ENCODE peak calls at places on chromosomes 6 and 20, in nine cellular contexts. One of them, this sample, is unnamed.

GRCh38 chr6:139903411-139904157 is 529.1 kb upstream of the CITED2 start:
- DNase-seq in brain microvascular endothelial cell: no peak
- DNase-seq in CD8-positive, alpha-beta T cell: no peak
- DNase-seq in fibroblast of the aortic adventitia: no peak
- DNase-seq in neural progenitor cell: no peak
- DNase-seq in mesothelial cell of epicardium: no peak
- DNase-seq in mucosa of descending colon: peak; percentile 69
- DNase-seq in HCT116: no peak
- DNase-seq in neural crest cell: no peak
- DNase-seq in this sample: no peak

GRCh38 chr6:106145741-106146227 is 59.6 kb downstream of the PRDM1 start:
- DNase-seq in brain microvascular endothelial cell: peak; percentile 11
- DNase-seq in CD8-positive, alpha-beta T cell: no peak
- DNase-seq in fibroblast of the aortic adventitia: no peak
- DNase-seq in neural progenitor cell: peak; percentile 27
- DNase-seq in mesothelial cell of epicardium: no peak
- DNase-seq in mucosa of descending colon: no peak
- DNase-seq in HCT116: no peak
- DNase-seq in neural crest cell: no peak
- DNase-seq in this sample: no peak

GRCh38 chr20:47252879-47253307 is 103.6 kb downstream of the ZMYND8 start:
- DNase-seq in brain microvascular endothelial cell: no peak
- DNase-seq in CD8-positive, alpha-beta T cell: no peak
- DNase-seq in fibroblast of the aortic adventitia: no peak
- DNase-seq in neural progenitor cell: no peak
- DNase-seq in mesothelial cell of epicardium: no peak
- DNase-seq in mucosa of descending colon: no peak
- DNase-seq in HCT116: no peak
- DNase-seq in neural crest cell: no peak
- DNase-seq in this sample: no peak

GRCh38 chr20:631091-631490 is 21.0 kb upstream of the TCF15 start:
- DNase-seq in brain microvascular endothelial cell: peak; percentile 26
- DNase-seq in CD8-positive, alpha-beta T cell: no peak
- DNase-seq in fibroblast of the aortic adventitia: no peak
- DNase-seq in neural progenitor cell: no peak
- DNase-seq in mesothelial cell of epicardium: no peak
- DNase-seq in mucosa of descending colon: no peak
- DNase-seq in HCT116: no peak
- DNase-seq in neural crest cell: no peak
- DNase-seq in this sample: no peak

GRCh38 chr6:14930366-14930989 is 315.4 kb upstream of the JARID2 start:
- DNase-seq in brain microvascular endothelial cell: no peak
- DNase-seq in CD8-positive, alpha-beta T cell: no peak
- DNase-seq in fibroblast of the aortic adventitia: no peak
- DNase-seq in neural progenitor cell: no peak
- DNase-seq in mesothelial cell of epicardium: no peak
- DNase-seq in mucosa of descending colon: peak; percentile 59
- DNase-seq in HCT116: no peak
- DNase-seq in neural crest cell: no peak
- DNase-seq in this sample: no peak

GRCh38 chr20:36745234-36745926 is 510 bp downstream of the NDRG3 start:
- DNase-seq in brain microvascular endothelial cell: peak; percentile 0
- DNase-seq in CD8-positive, alpha-beta T cell: no peak
- DNase-seq in fibroblast of the aortic adventitia: peak; percentile 22
- DNase-seq in neural progenitor cell: peak; percentile 26
- DNase-seq in mesothelial cell of epicardium: peak; percentile 40
- DNase-seq in mucosa of descending colon: peak; percentile 40
- DNase-seq in HCT116: no peak
- DNase-seq in neural crest cell: no peak
- DNase-seq in this sample: no peak

GRCh38 chr20:44888226-44889103 is 3.0 kb downstream of the YWHAB start:
- DNase-seq in brain microvascular endothelial cell: no peak
- DNase-seq in CD8-positive, alpha-beta T cell: no peak
- DNase-seq in fibroblast of the aortic adventitia: peak; percentile 28
- DNase-seq in neural progenitor cell: no peak
- DNase-seq in mesothelial cell of epicardium: no peak
- DNase-seq in mucosa of descending colon: no peak
- DNase-seq in HCT116: no peak
- DNase-seq in neural crest cell: no peak
- DNase-seq in this sample: no peak

GRCh38 chr20:53643031-53643832 is 49.6 kb upstream of the ZNF217 start:
- DNase-seq in brain microvascular endothelial cell: peak; percentile 77
- DNase-seq in CD8-positive, alpha-beta T cell: peak; percentile 71
- DNase-seq in fibroblast of the aortic adventitia: peak; percentile 83
- DNase-seq in neural progenitor cell: no peak
- DNase-seq in mesothelial cell of epicardium: no peak
- DNase-seq in mucosa of descending colon: peak; percentile 74
- DNase-seq in HCT116: peak; percentile 57
- DNase-seq in neural crest cell: no peak
- DNase-seq in this sample: no peak

GRCh38 chr20:19757487-19757972 is 528 bp upstream of the RIN2 start:
- DNase-seq in brain microvascular endothelial cell: peak; percentile 59
- DNase-seq in CD8-positive, alpha-beta T cell: no peak
- DNase-seq in fibroblast of the aortic adventitia: peak; percentile 79
- DNase-seq in neural progenitor cell: peak; percentile 86
- DNase-seq in mesothelial cell of epicardium: peak; percentile 75
- DNase-seq in mucosa of descending colon: peak; percentile 80
- DNase-seq in HCT116: no peak
- DNase-seq in neural crest cell: peak; percentile 57
- DNase-seq in this sample: peak; percentile 33

GRCh38 chr20:48621256-48622078 is 206.3 kb downstream of the PREX1 start:
- DNase-seq in brain microvascular endothelial cell: peak; percentile 28
- DNase-seq in CD8-positive, alpha-beta T cell: no peak
- DNase-seq in fibroblast of the aortic adventitia: peak; percentile 19
- DNase-seq in neural progenitor cell: no peak
- DNase-seq in mesothelial cell of epicardium: no peak
- DNase-seq in mucosa of descending colon: peak; percentile 38
- DNase-seq in HCT116: no peak
- DNase-seq in neural crest cell: no peak
- DNase-seq in this sample: no peak

GRCh38 chr20:53782612-53783246 is 189.1 kb upstream of the ZNF217 start:
- DNase-seq in brain microvascular endothelial cell: no peak
- DNase-seq in CD8-positive, alpha-beta T cell: no peak
- DNase-seq in fibroblast of the aortic adventitia: no peak
- DNase-seq in neural progenitor cell: no peak
- DNase-seq in mesothelial cell of epicardium: no peak
- DNase-seq in mucosa of descending colon: no peak
- DNase-seq in HCT116: no peak
- DNase-seq in neural crest cell: no peak
- DNase-seq in this sample: no peak

GRCh38 chr20:1748777-1749176 is 91.2 kb upstream of the SIRPG start:
- DNase-seq in brain microvascular endothelial cell: no peak
- DNase-seq in CD8-positive, alpha-beta T cell: no peak
- DNase-seq in fibroblast of the aortic adventitia: no peak
- DNase-seq in neural progenitor cell: no peak
- DNase-seq in mesothelial cell of epicardium: no peak
- DNase-seq in mucosa of descending colon: no peak
- DNase-seq in HCT116: no peak
- DNase-seq in neural crest cell: no peak
- DNase-seq in this sample: no peak

GRCh38 chr20:41887500-41887899 is 269.3 kb upstream of the CHD6 start:
- DNase-seq in brain microvascular endothelial cell: no peak
- DNase-seq in CD8-positive, alpha-beta T cell: no peak
- DNase-seq in fibroblast of the aortic adventitia: no peak
- DNase-seq in neural progenitor cell: no peak
- DNase-seq in mesothelial cell of epicardium: no peak
- DNase-seq in mucosa of descending colon: no peak
- DNase-seq in HCT116: no peak
- DNase-seq in neural crest cell: no peak
- DNase-seq in this sample: no peak

GRCh38 chr6:159852877-159853276 is 37.9 kb upstream of the MAS1 start:
- DNase-seq in brain microvascular endothelial cell: no peak
- DNase-seq in CD8-positive, alpha-beta T cell: no peak
- DNase-seq in fibroblast of the aortic adventitia: peak; percentile 39
- DNase-seq in neural progenitor cell: no peak
- DNase-seq in mesothelial cell of epicardium: no peak
- DNase-seq in mucosa of descending colon: peak; percentile 22
- DNase-seq in HCT116: no peak
- DNase-seq in neural crest cell: no peak
- DNase-seq in this sample: no peak

GRCh38 chr6:93644611-93645010 is 225.3 kb upstream of the EPHA7 start:
- DNase-seq in brain microvascular endothelial cell: no peak
- DNase-seq in CD8-positive, alpha-beta T cell: no peak
- DNase-seq in fibroblast of the aortic adventitia: no peak
- DNase-seq in neural progenitor cell: no peak
- DNase-seq in mesothelial cell of epicardium: no peak
- DNase-seq in mucosa of descending colon: peak; percentile 53
- DNase-seq in HCT116: no peak
- DNase-seq in neural crest cell: no peak
- DNase-seq in this sample: no peak

GRCh38 chr6:69958978-69959377 is 92.6 kb downstream of the COL19A1 start:
- DNase-seq in brain microvascular endothelial cell: no peak
- DNase-seq in CD8-positive, alpha-beta T cell: no peak
- DNase-seq in fibroblast of the aortic adventitia: no peak
- DNase-seq in neural progenitor cell: no peak
- DNase-seq in mesothelial cell of epicardium: no peak
- DNase-seq in mucosa of descending colon: no peak
- DNase-seq in HCT116: no peak
- DNase-seq in neural crest cell: no peak
- DNase-seq in this sample: no peak

GRCh38 chr20:59817406-59817805 is 116.0 kb downstream of the SYCP2 start:
- DNase-seq in brain microvascular endothelial cell: no peak
- DNase-seq in CD8-positive, alpha-beta T cell: no peak
- DNase-seq in fibroblast of the aortic adventitia: no peak
- DNase-seq in neural progenitor cell: no peak
- DNase-seq in mesothelial cell of epicardium: peak; percentile 7
- DNase-seq in mucosa of descending colon: no peak
- DNase-seq in HCT116: no peak
- DNase-seq in neural crest cell: no peak
- DNase-seq in this sample: no peak

GRCh38 chr6:128406453-128406852 is 113.9 kb downstream of the PTPRK start:
- DNase-seq in brain microvascular endothelial cell: no peak
- DNase-seq in CD8-positive, alpha-beta T cell: no peak
- DNase-seq in fibroblast of the aortic adventitia: no peak
- DNase-seq in neural progenitor cell: no peak
- DNase-seq in mesothelial cell of epicardium: no peak
- DNase-seq in mucosa of descending colon: peak; percentile 14
- DNase-seq in HCT116: no peak
- DNase-seq in neural crest cell: no peak
- DNase-seq in this sample: no peak

GRCh38 chr20:14335122-14335521 is 2.3 kb downstream of the FLRT3 start:
- DNase-seq in brain microvascular endothelial cell: no peak
- DNase-seq in CD8-positive, alpha-beta T cell: no peak
- DNase-seq in fibroblast of the aortic adventitia: no peak
- DNase-seq in neural progenitor cell: no peak
- DNase-seq in mesothelial cell of epicardium: no peak
- DNase-seq in mucosa of descending colon: no peak
- DNase-seq in HCT116: no peak
- DNase-seq in neural crest cell: no peak
- DNase-seq in this sample: no peak

GRCh38 chr6:44000164-44000842 is 126.9 kb downstream of the MRPL14 start:
- DNase-seq in brain microvascular endothelial cell: no peak
- DNase-seq in CD8-positive, alpha-beta T cell: no peak
- DNase-seq in fibroblast of the aortic adventitia: no peak
- DNase-seq in neural progenitor cell: no peak
- DNase-seq in mesothelial cell of epicardium: no peak
- DNase-seq in mucosa of descending colon: peak; percentile 81
- DNase-seq in HCT116: peak; percentile 65
- DNase-seq in neural crest cell: no peak
- DNase-seq in this sample: no peak

GRCh38 chr6:25318589-25318988 is 39.4 kb downstream of the CARMIL1 start:
- DNase-seq in brain microvascular endothelial cell: no peak
- DNase-seq in CD8-positive, alpha-beta T cell: no peak
- DNase-seq in fibroblast of the aortic adventitia: no peak
- DNase-seq in neural progenitor cell: no peak
- DNase-seq in mesothelial cell of epicardium: no peak
- DNase-seq in mucosa of descending colon: no peak
- DNase-seq in HCT116: no peak
- DNase-seq in neural crest cell: no peak
- DNase-seq in this sample: no peak

GRCh38 chr6:56101141-56101553 is 146.2 kb downstream of the COL21A1 start:
- DNase-seq in brain microvascular endothelial cell: peak; percentile 93
- DNase-seq in CD8-positive, alpha-beta T cell: no peak
- DNase-seq in fibroblast of the aortic adventitia: peak; percentile 97
- DNase-seq in neural progenitor cell: no peak
- DNase-seq in mesothelial cell of epicardium: no peak
- DNase-seq in mucosa of descending colon: no peak
- DNase-seq in HCT116: peak; percentile 41
- DNase-seq in neural crest cell: no peak
- DNase-seq in this sample: no peak

GRCh38 chr6:128569737-128570438 is 49.5 kb upstream of the PTPRK start:
- DNase-seq in brain microvascular endothelial cell: peak; percentile 69
- DNase-seq in CD8-positive, alpha-beta T cell: no peak
- DNase-seq in fibroblast of the aortic adventitia: peak; percentile 90
- DNase-seq in neural progenitor cell: peak; percentile 12
- DNase-seq in mesothelial cell of epicardium: no peak
- DNase-seq in mucosa of descending colon: no peak
- DNase-seq in HCT116: peak; percentile 54
- DNase-seq in neural crest cell: no peak
- DNase-seq in this sample: no peak

GRCh38 chr6:30344868-30345671 is at the start of gene RPP21:
- DNase-seq in brain microvascular endothelial cell: peak; percentile 72
- DNase-seq in CD8-positive, alpha-beta T cell: peak; percentile 90
- DNase-seq in fibroblast of the aortic adventitia: peak; percentile 66
- DNase-seq in neural progenitor cell: peak; percentile 89
- DNase-seq in mesothelial cell of epicardium: peak; percentile 90
- DNase-seq in mucosa of descending colon: peak; percentile 91
- DNase-seq in HCT116: peak; percentile 52
- DNase-seq in neural crest cell: peak; percentile 74
- DNase-seq in this sample: peak; percentile 50
- TF ChIP-seq CTCF in brain microvascular endothelial cell: no peak
- TF ChIP-seq CTCF in CD8-positive, alpha-beta T cell: no peak
- TF ChIP-seq CTCF in fibroblast of the aortic adventitia: no peak
- TF ChIP-seq CTCF in neural progenitor cell: no peak
- TF ChIP-seq CTCF in mesothelial cell of epicardium: no peak
- TF ChIP-seq CTCF in mucosa of descending colon: no peak
- TF ChIP-seq CTCF in HCT116: no peak
- TF ChIP-seq CTCF in neural crest cell: no peak
- TF ChIP-seq CTCF in this sample: no peak

GRCh38 chr20:61724376-61724775 is 341.3 kb downstream of the TAF4 start:
- DNase-seq in brain microvascular endothelial cell: no peak
- DNase-seq in CD8-positive, alpha-beta T cell: no peak
- DNase-seq in fibroblast of the aortic adventitia: no peak
- DNase-seq in neural progenitor cell: peak; percentile 48
- DNase-seq in mesothelial cell of epicardium: no peak
- DNase-seq in mucosa of descending colon: no peak
- DNase-seq in HCT116: no peak
- DNase-seq in neural crest cell: no peak
- DNase-seq in this sample: no peak
- TF ChIP-seq CTCF in brain microvascular endothelial cell: peak; percentile 49
- TF ChIP-seq CTCF in CD8-positive, alpha-beta T cell: no peak
- TF ChIP-seq CTCF in fibroblast of the aortic adventitia: no peak
- TF ChIP-seq CTCF in neural progenitor cell: peak; percentile 62
- TF ChIP-seq CTCF in mesothelial cell of epicardium: no peak
- TF ChIP-seq CTCF in mucosa of descending colon: no peak
- TF ChIP-seq CTCF in HCT116: peak; percentile 53
- TF ChIP-seq CTCF in neural crest cell: peak; percentile 51
- TF ChIP-seq CTCF in this sample: no peak

GRCh38 chr6:3808759-3809514 is 40.2 kb upstream of the FAM50B start:
- DNase-seq in brain microvascular endothelial cell: peak; percentile 88
- DNase-seq in CD8-positive, alpha-beta T cell: no peak
- DNase-seq in fibroblast of the aortic adventitia: peak; percentile 94
- DNase-seq in neural progenitor cell: no peak
- DNase-seq in mesothelial cell of epicardium: no peak
- DNase-seq in mucosa of descending colon: no peak
- DNase-seq in HCT116: peak; percentile 66
- DNase-seq in neural crest cell: no peak
- DNase-seq in this sample: no peak
- TF ChIP-seq CTCF in brain microvascular endothelial cell: peak; percentile 41
- TF ChIP-seq CTCF in CD8-positive, alpha-beta T cell: no peak
- TF ChIP-seq CTCF in fibroblast of the aortic adventitia: peak; percentile 22
- TF ChIP-seq CTCF in neural progenitor cell: no peak
- TF ChIP-seq CTCF in mesothelial cell of epicardium: no peak
- TF ChIP-seq CTCF in mucosa of descending colon: no peak
- TF ChIP-seq CTCF in HCT116: peak; percentile 23
- TF ChIP-seq CTCF in neural crest cell: no peak
- TF ChIP-seq CTCF in this sample: no peak

GRCh38 chr6:116100419-116101297 is at the start of gene NT5DC1:
- DNase-seq in brain microvascular endothelial cell: peak; percentile 60
- DNase-seq in CD8-positive, alpha-beta T cell: peak; percentile 85
- DNase-seq in fibroblast of the aortic adventitia: peak; percentile 55
- DNase-seq in neural progenitor cell: peak; percentile 92
- DNase-seq in mesothelial cell of epicardium: peak; percentile 82
- DNase-seq in mucosa of descending colon: peak; percentile 90
- DNase-seq in HCT116: peak; percentile 62
- DNase-seq in neural crest cell: peak; percentile 65
- DNase-seq in this sample: peak; percentile 42
- TF ChIP-seq CTCF in brain microvascular endothelial cell: peak; percentile 39
- TF ChIP-seq CTCF in CD8-positive, alpha-beta T cell: peak; percentile 55
- TF ChIP-seq CTCF in fibroblast of the aortic adventitia: peak; percentile 13
- TF ChIP-seq CTCF in neural progenitor cell: peak; percentile 54
- TF ChIP-seq CTCF in mesothelial cell of epicardium: no peak
- TF ChIP-seq CTCF in mucosa of descending colon: peak; percentile 9
- TF ChIP-seq CTCF in HCT116: peak; percentile 20
- TF ChIP-seq CTCF in neural crest cell: peak; percentile 54
- TF ChIP-seq CTCF in this sample: no peak